ENCODE peak calls at places on chromosomes 16 and 17, in nine cellular contexts. H is GM12865; Z is astrocyte of the cerebellum; F is M059J; N is NCI-H1417 treated with DMSO at 0.1 percent for 48 hours; J is fibroblast of the aortic adventitia; Y is GM04503; Q is stimulated activated CD8-positive, alpha-beta memory T cell treated with anti-CD3 and anti-CD28 coated beads, Interleukin-4, amount 100 ng/mL, for 1 hour; O is GM04504. C is an unnamed sample.

GRCh38 chr17:33342025-33342424 is 48.9 kb upstream of the ASIC2 start:
- DNase-seq in Q (no peak), Z (no peak), N (no peak), H (no peak), O (no peak), J (no peak), F (no peak), Y (no peak), C (no peak)

GRCh38 chr17:43915561-43915960 is 8.2 kb upstream of the MPP2 start:
- DNase-seq in Y (no peak), N (no peak), Z (no peak), Q (no peak), O (no peak), H (no peak), J (peak; percentile 46), F (no peak), C (no peak)

GRCh38 chr16:70156207-70156978 is 17.2 kb upstream of the CLEC18C start:
- DNase-seq in Y (no peak), Z (no peak), F (no peak), H (no peak), O (no peak), J (no peak), Q (no peak), N (no peak), C (peak; percentile 80)

GRCh38 chr16:65418435-65418834 is 296.6 kb upstream of the CDH11 start:
- DNase-seq in F (peak; percentile 40), H (no peak), O (no peak), N (no peak), Y (no peak), Z (no peak), J (peak; percentile 13), Q (no peak), C (no peak)

GRCh38 chr16:86576591-86577313 is 1.6 kb upstream of the FOXL1 start:
- DNase-seq in N (no peak), Y (no peak), J (no peak), Z (no peak), Q (no peak), O (no peak), F (peak; percentile 33), H (no peak), C (peak; percentile 76)

GRCh38 chr17:55814377-55814776 is 63.5 kb downstream of the PCTP start:
- DNase-seq in J (no peak), Z (no peak), H (no peak), N (no peak), O (no peak), F (peak; percentile 76), Y (no peak), Q (no peak), C (no peak)

GRCh38 chr17:47785538-47786123 is 36.0 kb downstream of the OSBPL7 start:
- DNase-seq in N (no peak), O (no peak), F (peak; percentile 8), Q (no peak), H (peak; percentile 19), Z (no peak), J (peak; percentile 30), Y (no peak), C (no peak)

GRCh38 chr17:58268326-58268725 is 12.4 kb downstream of the MPO start:
- DNase-seq in Y (no peak), N (no peak), F (no peak), J (no peak), Z (no peak), H (no peak), Q (no peak), O (no peak), C (no peak)

GRCh38 chr17:2025622-2026309 is 632 bp upstream of the RTN4RL1 start:
- DNase-seq in Z (no peak), N (no peak), O (no peak), F (peak; percentile 67), Q (no peak), J (peak; percentile 59), H (no peak), Y (no peak), C (peak; percentile 91)

GRCh38 chr16:55515110-55515509 is 6.2 kb downstream of the LPCAT2 start:
- DNase-seq in F (peak; percentile 77), H (no peak), N (no peak), O (no peak), Z (no peak), J (no peak), Y (no peak), Q (no peak), C (no peak)

GRCh38 chr17:37300683-37301082 is 75.1 kb upstream of the C17orf78 start:
- DNase-seq in Y (no peak), Q (no peak), J (peak; percentile 22), N (no peak), O (no peak), Z (no peak), H (no peak), F (no peak), C (no peak)

GRCh38 chr17:2102931-2103398 is 48.1 kb downstream of the HIC1 start:
- DNase-seq in H (no peak), Z (peak; percentile 81), F (peak; percentile 91), N (no peak), Y (no peak), O (peak; percentile 64), J (peak; percentile 92), Q (no peak), C (no peak)

GRCh38 chr17:33292184-33292980 is 713 bp downstream of the ASIC2 start:
- DNase-seq in Z (no peak), H (no peak), Q (no peak), F (no peak), Y (no peak), J (peak; percentile 2), O (no peak), N (no peak), C (no peak)

GRCh38 chr16:72947379-72948237 is 100.3 kb downstream of the ZFHX3 start:
- DNase-seq in O (no peak), Y (no peak), Z (no peak), H (no peak), N (no peak), Q (no peak), J (peak; percentile 25), F (no peak), C (peak; percentile 81)

GRCh38 chr16:67342616-67343015 is 16.0 kb downstream of the LRRC36 start:
- DNase-seq in Y (no peak), F (no peak), J (no peak), H (no peak), N (no peak), Z (no peak), Q (no peak), O (no peak), C (no peak)

GRCh38 chr17:15412606-15413005 is 54.8 kb downstream of the CDRT4 start:
- DNase-seq in Z (no peak), N (no peak), Y (no peak), Q (no peak), H (no peak), F (no peak), O (no peak), J (no peak), C (no peak)

GRCh38 chr17:81328925-81329278 is 33.8 kb upstream of the SLC38A10 start:
- DNase-seq in Y (no peak), J (peak; percentile 19), Z (no peak), O (no peak), N (no peak), H (no peak), F (peak; percentile 28), Q (no peak), C (no peak)

GRCh38 chr16:74836111-74836671 is 61.6 kb upstream of the FA2H start:
- DNase-seq in Q (no peak), O (no peak), N (no peak), Z (no peak), J (no peak), F (no peak), H (no peak), Y (no peak), C (no peak)

GRCh38 chr17:59435238-59435637 is 103.8 kb downstream of the YPEL2 start:
- DNase-seq in Q (no peak), F (peak; percentile 82), N (no peak), J (peak; percentile 89), Z (peak; percentile 33), H (peak; percentile 21), Y (no peak), O (no peak), C (no peak)

C was measured in posterior vena cava.